ENCODE peak calls at places on chromosomes 12 and 14, in nine cellular contexts. One of them, this sample, is unnamed.

GRCh38 chr12:72295744-72296143 is 23.6 kb downstream of the TRHDE start:
- DNase-seq in central memory CD4-positive, alpha-beta T cell: no peak
- DNase-seq in stimulated activated CD4-positive, alpha-beta T cell treated with anti-CD3 and anti-CD28 coated beads, Interleukin-1b, Interleukin-23, amount 100 ng/mL, for 1 hour: no peak
- DNase-seq in WTC11: no peak
- DNase-seq in T-helper 9 cell: no peak
- DNase-seq in NCI-H510A: no peak
- DNase-seq in iPS-NIHi11: no peak
- DNase-seq in heart left ventricle: no peak
- DNase-seq in HuH-7.5: no peak
- DNase-seq in this sample: no peak

GRCh38 chr12:48119078-48119833 is at the start of gene PFKM:
- DNase-seq in stimulated activated CD4-positive, alpha-beta T cell treated with anti-CD3 and anti-CD28 coated beads, Interleukin-1b, Interleukin-23, amount 100 ng/mL, for 1 hour: peak
- DNase-seq in heart left ventricle: peak
- DNase-seq in central memory CD4-positive, alpha-beta T cell: peak
- DNase-seq in T-helper 9 cell: peak
- DNase-seq in WTC11: peak
- DNase-seq in iPS-NIHi11: peak
- DNase-seq in HuH-7.5: peak
- DNase-seq in NCI-H510A: peak
- DNase-seq in this sample: peak

GRCh38 chr14:79161576-79161975 is 991.4 kb downstream of the NRXN3 start:
- DNase-seq in heart left ventricle: peak
- DNase-seq in T-helper 9 cell: no peak
- DNase-seq in NCI-H510A: no peak
- DNase-seq in stimulated activated CD4-positive, alpha-beta T cell treated with anti-CD3 and anti-CD28 coated beads, Interleukin-1b, Interleukin-23, amount 100 ng/mL, for 1 hour: no peak
- DNase-seq in HuH-7.5: no peak
- DNase-seq in central memory CD4-positive, alpha-beta T cell: no peak
- DNase-seq in iPS-NIHi11: peak
- DNase-seq in WTC11: peak
- DNase-seq in this sample: no peak

GRCh38 chr12:31362115-31362758 is 36.3 kb upstream of the SINHCAF start:
- DNase-seq in T-helper 9 cell: no peak
- DNase-seq in HuH-7.5: no peak
- DNase-seq in central memory CD4-positive, alpha-beta T cell: no peak
- DNase-seq in iPS-NIHi11: peak
- DNase-seq in stimulated activated CD4-positive, alpha-beta T cell treated with anti-CD3 and anti-CD28 coated beads, Interleukin-1b, Interleukin-23, amount 100 ng/mL, for 1 hour: no peak
- DNase-seq in heart left ventricle: no peak
- DNase-seq in WTC11: peak
- DNase-seq in NCI-H510A: no peak
- DNase-seq in this sample: no peak

GRCh38 chr12:53500119-53500775 is 836 bp upstream of the TARBP2 start:
- DNase-seq in NCI-H510A: no peak
- DNase-seq in iPS-NIHi11: no peak
- DNase-seq in WTC11: no peak
- DNase-seq in stimulated activated CD4-positive, alpha-beta T cell treated with anti-CD3 and anti-CD28 coated beads, Interleukin-1b, Interleukin-23, amount 100 ng/mL, for 1 hour: no peak
- DNase-seq in heart left ventricle: no peak
- DNase-seq in T-helper 9 cell: no peak
- DNase-seq in central memory CD4-positive, alpha-beta T cell: no peak
- DNase-seq in HuH-7.5: no peak
- DNase-seq in this sample: no peak

GRCh38 chr14:99579903-99580570 is 24.0 kb downstream of the CCDC85C start:
- DNase-seq in NCI-H510A: peak
- DNase-seq in T-helper 9 cell: no peak
- DNase-seq in HuH-7.5: peak
- DNase-seq in central memory CD4-positive, alpha-beta T cell: no peak
- DNase-seq in stimulated activated CD4-positive, alpha-beta T cell treated with anti-CD3 and anti-CD28 coated beads, Interleukin-1b, Interleukin-23, amount 100 ng/mL, for 1 hour: no peak
- DNase-seq in heart left ventricle: no peak
- DNase-seq in WTC11: peak
- DNase-seq in iPS-NIHi11: peak
- DNase-seq in this sample: no peak

GRCh38 chr14:64702493-64703392 is 1.5 kb upstream of the PLEKHG3 start:
- DNase-seq in central memory CD4-positive, alpha-beta T cell: peak
- DNase-seq in NCI-H510A: peak
- DNase-seq in iPS-NIHi11: peak
- DNase-seq in T-helper 9 cell: peak
- DNase-seq in WTC11: peak
- DNase-seq in HuH-7.5: no peak
- DNase-seq in stimulated activated CD4-positive, alpha-beta T cell treated with anti-CD3 and anti-CD28 coated beads, Interleukin-1b, Interleukin-23, amount 100 ng/mL, for 1 hour: no peak
- DNase-seq in heart left ventricle: no peak
- DNase-seq in this sample: peak

GRCh38 chr12:27460471-27460978 is 14.0 kb downstream of the SMCO2 start:
- DNase-seq in central memory CD4-positive, alpha-beta T cell: no peak
- DNase-seq in heart left ventricle: no peak
- DNase-seq in stimulated activated CD4-positive, alpha-beta T cell treated with anti-CD3 and anti-CD28 coated beads, Interleukin-1b, Interleukin-23, amount 100 ng/mL, for 1 hour: no peak
- DNase-seq in NCI-H510A: no peak
- DNase-seq in T-helper 9 cell: no peak
- DNase-seq in WTC11: no peak
- DNase-seq in HuH-7.5: no peak
- DNase-seq in iPS-NIHi11: no peak
- DNase-seq in this sample: no peak

GRCh38 chr14:50027797-50028196 is 88.6 kb downstream of the VCPKMT start:
- DNase-seq in HuH-7.5: no peak
- DNase-seq in WTC11: no peak
- DNase-seq in stimulated activated CD4-positive, alpha-beta T cell treated with anti-CD3 and anti-CD28 coated beads, Interleukin-1b, Interleukin-23, amount 100 ng/mL, for 1 hour: no peak
- DNase-seq in iPS-NIHi11: no peak
- DNase-seq in T-helper 9 cell: no peak
- DNase-seq in NCI-H510A: no peak
- DNase-seq in central memory CD4-positive, alpha-beta T cell: no peak
- DNase-seq in heart left ventricle: no peak
- DNase-seq in this sample: no peak

GRCh38 chr12:12749433-12749832 is 32.3 kb downstream of the CDKN1B start:
- DNase-seq in NCI-H510A: no peak
- DNase-seq in iPS-NIHi11: no peak
- DNase-seq in central memory CD4-positive, alpha-beta T cell: no peak
- DNase-seq in stimulated activated CD4-positive, alpha-beta T cell treated with anti-CD3 and anti-CD28 coated beads, Interleukin-1b, Interleukin-23, amount 100 ng/mL, for 1 hour: no peak
- DNase-seq in HuH-7.5: no peak
- DNase-seq in WTC11: no peak
- DNase-seq in heart left ventricle: no peak
- DNase-seq in T-helper 9 cell: no peak
- DNase-seq in this sample: no peak

GRCh38 chr14:103744621-103745395 is 29.2 kb downstream of the ZFYVE21 start:
- DNase-seq in iPS-NIHi11: no peak
- DNase-seq in central memory CD4-positive, alpha-beta T cell: no peak
- DNase-seq in stimulated activated CD4-positive, alpha-beta T cell treated with anti-CD3 and anti-CD28 coated beads, Interleukin-1b, Interleukin-23, amount 100 ng/mL, for 1 hour: no peak
- DNase-seq in WTC11: no peak
- DNase-seq in heart left ventricle: no peak
- DNase-seq in NCI-H510A: no peak
- DNase-seq in T-helper 9 cell: no peak
- DNase-seq in HuH-7.5: no peak
- DNase-seq in this sample: no peak

GRCh38 chr14:32331227-32331597 is 2.1 kb downstream of the AKAP6 start:
- DNase-seq in central memory CD4-positive, alpha-beta T cell: no peak
- DNase-seq in HuH-7.5: no peak
- DNase-seq in heart left ventricle: no peak
- DNase-seq in WTC11: no peak
- DNase-seq in NCI-H510A: no peak
- DNase-seq in T-helper 9 cell: no peak
- DNase-seq in stimulated activated CD4-positive, alpha-beta T cell treated with anti-CD3 and anti-CD28 coated beads, Interleukin-1b, Interleukin-23, amount 100 ng/mL, for 1 hour: no peak
- DNase-seq in iPS-NIHi11: no peak
- DNase-seq in this sample: no peak

GRCh38 chr12:4009979-4010704 is 136.9 kb upstream of the PARP11 start:
- DNase-seq in heart left ventricle: no peak
- DNase-seq in NCI-H510A: no peak
- DNase-seq in stimulated activated CD4-positive, alpha-beta T cell treated with anti-CD3 and anti-CD28 coated beads, Interleukin-1b, Interleukin-23, amount 100 ng/mL, for 1 hour: no peak
- DNase-seq in T-helper 9 cell: no peak
- DNase-seq in WTC11: no peak
- DNase-seq in iPS-NIHi11: no peak
- DNase-seq in HuH-7.5: no peak
- DNase-seq in central memory CD4-positive, alpha-beta T cell: no peak
- DNase-seq in this sample: no peak

GRCh38 chr12:123973552-123974341 is 732 bp downstream of the ZNF664 start:
- DNase-seq in central memory CD4-positive, alpha-beta T cell: no peak
- DNase-seq in WTC11: peak
- DNase-seq in NCI-H510A: no peak
- DNase-seq in T-helper 9 cell: peak
- DNase-seq in stimulated activated CD4-positive, alpha-beta T cell treated with anti-CD3 and anti-CD28 coated beads, Interleukin-1b, Interleukin-23, amount 100 ng/mL, for 1 hour: no peak
- DNase-seq in heart left ventricle: peak
- DNase-seq in iPS-NIHi11: peak
- DNase-seq in HuH-7.5: peak
- DNase-seq in this sample: peak

GRCh38 chr14:68891851-68892660 is 87.0 kb downstream of the ACTN1 start:
- DNase-seq in stimulated activated CD4-positive, alpha-beta T cell treated with anti-CD3 and anti-CD28 coated beads, Interleukin-1b, Interleukin-23, amount 100 ng/mL, for 1 hour: no peak
- DNase-seq in iPS-NIHi11: no peak
- DNase-seq in NCI-H510A: no peak
- DNase-seq in T-helper 9 cell: no peak
- DNase-seq in HuH-7.5: no peak
- DNase-seq in heart left ventricle: no peak
- DNase-seq in central memory CD4-positive, alpha-beta T cell: no peak
- DNase-seq in WTC11: no peak
- DNase-seq in this sample: no peak

GRCh38 chr12:54360717-54361456 is 3.4 kb downstream of the GPR84 start:
- DNase-seq in stimulated activated CD4-positive, alpha-beta T cell treated with anti-CD3 and anti-CD28 coated beads, Interleukin-1b, Interleukin-23, amount 100 ng/mL, for 1 hour: no peak
- DNase-seq in NCI-H510A: peak
- DNase-seq in T-helper 9 cell: peak
- DNase-seq in HuH-7.5: peak
- DNase-seq in central memory CD4-positive, alpha-beta T cell: no peak
- DNase-seq in iPS-NIHi11: peak
- DNase-seq in WTC11: peak
- DNase-seq in heart left ventricle: peak
- DNase-seq in this sample: peak

GRCh38 chr14:100786131-100786530 is 39.8 kb upstream of the MEG3 start:
- DNase-seq in heart left ventricle: no peak
- DNase-seq in central memory CD4-positive, alpha-beta T cell: no peak
- DNase-seq in iPS-NIHi11: no peak
- DNase-seq in WTC11: no peak
- DNase-seq in NCI-H510A: no peak
- DNase-seq in HuH-7.5: no peak
- DNase-seq in T-helper 9 cell: no peak
- DNase-seq in stimulated activated CD4-positive, alpha-beta T cell treated with anti-CD3 and anti-CD28 coated beads, Interleukin-1b, Interleukin-23, amount 100 ng/mL, for 1 hour: no peak
- DNase-seq in this sample: peak

GRCh38 chr12:122282066-122282465 is 15.8 kb upstream of the VPS33A start:
- DNase-seq in heart left ventricle: no peak
- DNase-seq in central memory CD4-positive, alpha-beta T cell: no peak
- DNase-seq in T-helper 9 cell: no peak
- DNase-seq in WTC11: no peak
- DNase-seq in NCI-H510A: no peak
- DNase-seq in iPS-NIHi11: no peak
- DNase-seq in stimulated activated CD4-positive, alpha-beta T cell treated with anti-CD3 and anti-CD28 coated beads, Interleukin-1b, Interleukin-23, amount 100 ng/mL, for 1 hour: no peak
- DNase-seq in HuH-7.5: no peak
- DNase-seq in this sample: no peak

GRCh38 chr12:38155526-38156496 is 160.8 kb upstream of the ALG10B start:
- DNase-seq in stimulated activated CD4-positive, alpha-beta T cell treated with anti-CD3 and anti-CD28 coated beads, Interleukin-1b, Interleukin-23, amount 100 ng/mL, for 1 hour: no peak
- DNase-seq in heart left ventricle: no peak
- DNase-seq in iPS-NIHi11: no peak
- DNase-seq in T-helper 9 cell: no peak
- DNase-seq in WTC11: no peak
- DNase-seq in NCI-H510A: no peak
- DNase-seq in HuH-7.5: no peak
- DNase-seq in central memory CD4-positive, alpha-beta T cell: no peak
- DNase-seq in this sample: peak

GRCh38 chr12:3600039-3600720 is 109.2 kb downstream of the PRMT8 start:
- DNase-seq in T-helper 9 cell: no peak
- DNase-seq in NCI-H510A: no peak
- DNase-seq in HuH-7.5: no peak
- DNase-seq in central memory CD4-positive, alpha-beta T cell: no peak
- DNase-seq in heart left ventricle: no peak
- DNase-seq in WTC11: no peak
- DNase-seq in iPS-NIHi11: peak
- DNase-seq in stimulated activated CD4-positive, alpha-beta T cell treated with anti-CD3 and anti-CD28 coated beads, Interleukin-1b, Interleukin-23, amount 100 ng/mL, for 1 hour: no peak
- DNase-seq in this sample: no peak

GRCh38 chr12:20063116-20063515 is 305.2 kb upstream of the PDE3A start:
- DNase-seq in NCI-H510A: no peak
- DNase-seq in central memory CD4-positive, alpha-beta T cell: no peak
- DNase-seq in heart left ventricle: no peak
- DNase-seq in stimulated activated CD4-positive, alpha-beta T cell treated with anti-CD3 and anti-CD28 coated beads, Interleukin-1b, Interleukin-23, amount 100 ng/mL, for 1 hour: no peak
- DNase-seq in iPS-NIHi11: no peak
- DNase-seq in WTC11: no peak
- DNase-seq in T-helper 9 cell: no peak
- DNase-seq in HuH-7.5: no peak
- DNase-seq in this sample: no peak

GRCh38 chr14:106631886-106632285 is 1105.5 kb downstream of the TMEM121 start:
- DNase-seq in iPS-NIHi11: no peak
- DNase-seq in T-helper 9 cell: no peak
- DNase-seq in heart left ventricle: no peak
- DNase-seq in WTC11: no peak
- DNase-seq in HuH-7.5: no peak
- DNase-seq in NCI-H510A: no peak
- DNase-seq in stimulated activated CD4-positive, alpha-beta T cell treated with anti-CD3 and anti-CD28 coated beads, Interleukin-1b, Interleukin-23, amount 100 ng/mL, for 1 hour: no peak
- DNase-seq in central memory CD4-positive, alpha-beta T cell: no peak
- DNase-seq in this sample: no peak

GRCh38 chr12:102769323-102769916 is 147.6 kb downstream of the PAH start:
- DNase-seq in iPS-NIHi11: peak
- DNase-seq in WTC11: peak
- DNase-seq in stimulated activated CD4-positive, alpha-beta T cell treated with anti-CD3 and anti-CD28 coated beads, Interleukin-1b, Interleukin-23, amount 100 ng/mL, for 1 hour: no peak
- DNase-seq in HuH-7.5: peak
- DNase-seq in central memory CD4-positive, alpha-beta T cell: no peak
- DNase-seq in T-helper 9 cell: no peak
- DNase-seq in NCI-H510A: peak
- DNase-seq in heart left ventricle: peak
- DNase-seq in this sample: peak

GRCh38 chr12:108508243-108508642 is 6.8 kb upstream of the FICD start:
- DNase-seq in stimulated activated CD4-positive, alpha-beta T cell treated with anti-CD3 and anti-CD28 coated beads, Interleukin-1b, Interleukin-23, amount 100 ng/mL, for 1 hour: no peak
- DNase-seq in WTC11: no peak
- DNase-seq in NCI-H510A: no peak
- DNase-seq in central memory CD4-positive, alpha-beta T cell: no peak
- DNase-seq in iPS-NIHi11: no peak
- DNase-seq in heart left ventricle: no peak
- DNase-seq in T-helper 9 cell: no peak
- DNase-seq in HuH-7.5: no peak
- DNase-seq in this sample: no peak

GRCh38 chr14:95069018-95069417 is 88.3 kb downstream of the DICER1 start:
- DNase-seq in WTC11: no peak
- DNase-seq in iPS-NIHi11: no peak
- DNase-seq in stimulated activated CD4-positive, alpha-beta T cell treated with anti-CD3 and anti-CD28 coated beads, Interleukin-1b, Interleukin-23, amount 100 ng/mL, for 1 hour: no peak
- DNase-seq in HuH-7.5: no peak
- DNase-seq in heart left ventricle: no peak
- DNase-seq in central memory CD4-positive, alpha-beta T cell: no peak
- DNase-seq in T-helper 9 cell: no peak
- DNase-seq in NCI-H510A: no peak
- DNase-seq in this sample: no peak

GRCh38 chr14:34479694-34480093 is 17.7 kb upstream of the SPTSSA start:
- DNase-seq in WTC11: no peak
- DNase-seq in central memory CD4-positive, alpha-beta T cell: no peak
- DNase-seq in NCI-H510A: no peak
- DNase-seq in T-helper 9 cell: no peak
- DNase-seq in heart left ventricle: no peak
- DNase-seq in stimulated activated CD4-positive, alpha-beta T cell treated with anti-CD3 and anti-CD28 coated beads, Interleukin-1b, Interleukin-23, amount 100 ng/mL, for 1 hour: no peak
- DNase-seq in HuH-7.5: no peak
- DNase-seq in iPS-NIHi11: no peak
- DNase-seq in this sample: no peak

This sample was measured in breast epithelium.